ENCODE peak calls at places on chromosomes 12 and 14, in five cellular contexts. M is DMS153; B is adrenal gland; U is RPMI7951; I is stimulated activated CD8-positive, alpha-beta memory T cell treated with anti-CD3 and anti-CD28 coated beads, Interleukin-15, amount 100 ng/mL, for 4 hours. Q is an unnamed sample.

GRCh38 chr14:67583711-67584644 is 16.1 kb downstream of the PIGH start:
- DNase-seq in M (peak), B (peak), U (peak), I (no peak), Q (no peak)

GRCh38 chr12:117152793-117153775 is 37.2 kb downstream of the FBXO21 start:
- DNase-seq in M (no peak), B (no peak), U (no peak), I (no peak), Q (no peak)

GRCh38 chr12:123907021-123907420 is 65.6 kb downstream of the CCDC92 start:
- DNase-seq in M (no peak), B (no peak), U (no peak), I (no peak), Q (no peak)

GRCh38 chr12:31756977-31757420 is 28.2 kb upstream of the AMN1 start:
- DNase-seq in M (no peak), B (no peak), U (peak), I (no peak), Q (no peak)

GRCh38 chr12:110042260-110042659 is 6.1 kb downstream of the C12orf76 start:
- DNase-seq in M (peak), B (no peak), U (no peak), I (no peak), Q (no peak)

GRCh38 chr12:119666226-119666808 is 1.6 kb upstream of the PRKAB1 start:
- DNase-seq in M (no peak), B (no peak), U (no peak), I (no peak), Q (no peak)

GRCh38 chr14:59215353-59215752 is 26.9 kb downstream of the DAAM1 start:
- DNase-seq in M (peak), B (peak), U (peak), I (no peak), Q (peak)

GRCh38 chr12:22409071-22409951 is 74.8 kb upstream of the ST8SIA1 start:
- DNase-seq in M (no peak), B (no peak), U (no peak), I (no peak), Q (no peak)

GRCh38 chr12:67415473-67415872 is 146.3 kb downstream of the CAND1 start:
- DNase-seq in M (peak), B (peak), U (peak), I (no peak), Q (peak)

GRCh38 chr14:75648066-75648838 is 12.4 kb downstream of the ERG28 start:
- DNase-seq in M (no peak), B (peak), U (peak), I (no peak), Q (no peak)

GRCh38 chr12:113002155-113002554 is 23.8 kb downstream of the OAS2 start:
- DNase-seq in M (no peak), B (no peak), U (no peak), I (no peak), Q (no peak)

GRCh38 chr12:41850046-41850445 is 294.6 kb downstream of the GXYLT1 start:
- DNase-seq in M (no peak), B (no peak), U (no peak), I (no peak), Q (no peak)

GRCh38 chr12:115542656-115543055 is 734.8 kb downstream of the MED13L start:
- DNase-seq in M (no peak), B (peak), U (peak), I (no peak), Q (no peak)

GRCh38 chr12:122865268-122866231 is 30.3 kb downstream of the HIP1R start:
- DNase-seq in M (no peak), B (no peak), U (no peak), I (no peak), Q (no peak)

GRCh38 chr12:227286-227915 is 13.4 kb upstream of the SLC6A12 start:
- DNase-seq in M (no peak), B (no peak), U (no peak), I (no peak), Q (no peak)

GRCh38 chr14:55127491-55127951 is 1.5 kb upstream of the LGALS3 start:
- DNase-seq in M (no peak), B (peak), U (peak), I (no peak), Q (no peak)